ENCODE peak calls at places on chromosome 17, in seven cellular contexts. V is HCT116, T is HepG2, P is H1, S is K562, Y is GM12878, A is SK-N-SH. C is an unnamed sample.

GRCh38 chr17:52384695-52385094 is 226.2 kb upstream of the CA10 start:
- DNase-seq in V (no peak), T (no peak), Y (no peak), P (no peak), S (no peak), A (no peak), C (no peak)

GRCh38 chr17:82006468-82007227 is 16.0 kb downstream of the CENPX start:
- DNase-seq in P (no peak), V (no peak), A (no peak), S (no peak), Y (no peak), T (no peak), C (no peak)

GRCh38 chr17:13601776-13602551 is at the start of gene HS3ST3A1:
- DNase-seq in P (peak; percentile 73), Y (no peak), A (peak; percentile 73), S (peak; percentile 87), T (no peak), V (no peak), C (no peak)

GRCh38 chr17:37737971-37738370 is 6.9 kb downstream of the HNF1B start:
- DNase-seq in P (no peak), V (no peak), Y (no peak), S (no peak), A (no peak), T (no peak), C (no peak)

GRCh38 chr17:77209330-77209748 is 68.6 kb downstream of the SEC14L1 start:
- DNase-seq in S (no peak), V (no peak), A (no peak), P (no peak), Y (no peak), T (peak; percentile 69), C (no peak)

GRCh38 chr17:3890893-3891219 is 2.0 kb downstream of the CAMKK1 start:
- DNase-seq in V (no peak), T (no peak), A (no peak), P (no peak), S (no peak), Y (no peak), C (no peak)

GRCh38 chr17:37672545-37673078 is 29.4 kb upstream of the DDX52 start:
- DNase-seq in Y (no peak), T (no peak), A (no peak), S (no peak), V (no peak), P (no peak), C (no peak)

GRCh38 chr17:62819511-62820221 is 11.6 kb upstream of the MARCHF10 start:
- DNase-seq in Y (no peak), T (peak; percentile 78), P (no peak), V (peak; percentile 71), S (no peak), A (peak; percentile 56), C (peak; percentile 87)

GRCh38 chr17:80431246-80432195 is 16.6 kb downstream of the ENDOV start:
- DNase-seq in A (no peak), S (no peak), V (no peak), Y (no peak), T (no peak), P (no peak), C (no peak)

GRCh38 chr17:8739104-8739503 is 5.5 kb downstream of the CCDC42 start:
- DNase-seq in V (no peak), Y (no peak), A (no peak), S (no peak), P (no peak), T (no peak), C (no peak)

GRCh38 chr17:21199856-21200255 is 14.1 kb downstream of the TMEM11 start:
- DNase-seq in V (no peak), S (no peak), Y (no peak), A (no peak), P (no peak), T (no peak), C (no peak)

GRCh38 chr17:78558181-78558850 is 18.9 kb downstream of the DNAH17 start:
- DNase-seq in T (peak; percentile 89), V (peak; percentile 26), P (no peak), S (peak; percentile 44), Y (no peak), A (peak; percentile 74), C (peak; percentile 12)

GRCh38 chr17:70006159-70006558 is 68.9 kb upstream of the KCNJ16 start:
- DNase-seq in Y (no peak), P (no peak), S (no peak), A (no peak), V (no peak), T (no peak), C (no peak)

GRCh38 chr17:71071837-71072236 is 902.5 kb downstream of the KCNJ2 start:
- DNase-seq in P (no peak), A (peak; percentile 5), V (peak; percentile 98), S (no peak), Y (no peak), T (peak; percentile 11), C (peak; percentile 55)

DNA sequence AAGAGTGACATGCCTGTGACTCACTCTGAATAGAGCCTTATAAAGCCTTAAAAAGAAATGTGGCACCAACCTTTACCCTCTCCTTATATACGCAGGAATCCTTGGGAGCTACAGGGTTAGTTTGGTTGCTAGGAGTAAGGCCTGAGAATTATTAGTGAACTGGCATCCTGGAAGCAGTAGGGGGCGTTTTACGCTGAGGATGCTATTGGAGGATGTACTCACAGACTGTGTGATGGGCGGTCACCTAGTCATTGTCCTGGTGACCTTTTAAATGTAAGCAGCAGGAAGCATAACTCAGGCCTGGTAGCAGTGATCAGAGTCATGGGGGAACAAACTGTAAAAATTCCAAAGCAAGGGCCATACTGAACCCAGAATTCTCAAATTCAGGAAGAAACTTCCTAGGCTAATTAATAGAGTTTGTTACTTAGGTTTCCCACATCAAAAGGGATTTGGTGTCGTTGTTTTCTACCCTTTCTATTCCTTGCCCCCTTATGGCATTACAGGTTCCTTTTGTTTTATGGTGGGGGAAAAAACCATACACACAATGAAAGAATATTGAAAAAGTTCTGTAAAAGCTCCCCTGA is 153.8 kb downstream of the SNX11 start:
- DNase-seq in Y (no peak), S (peak; percentile 65), T (peak; percentile 54), P (peak; percentile 57), A (peak; percentile 20), V (peak; percentile 81), C (peak; percentile 58)
- TF ChIP-seq SIN3A in Y (no peak), S (no peak), T (no peak), P (no peak), A (no peak), V (no peak), C (no peak)

GRCh38 chr17:57856792-57857620 is 7.2 kb upstream of the MRPS23 start:
- DNase-seq in P (no peak), A (no peak), V (no peak), T (peak; percentile 73), Y (no peak), S (no peak), C (no peak)

GRCh38 chr17:57852955-57853328 is 3.1 kb upstream of the MRPS23 start:
- DNase-seq in T (no peak), Y (no peak), P (no peak), A (no peak), V (no peak), S (peak; percentile 38), C (no peak)

GRCh38 chr17:57852041-57852954 is 2.5 kb upstream of the MRPS23 start:
- DNase-seq in S (no peak), P (no peak), A (no peak), Y (no peak), V (no peak), T (no peak), C (no peak)

GRCh38 chr17:57855391-57856035 is 5.7 kb upstream of the MRPS23 start:
- DNase-seq in V (no peak), T (peak; percentile 90), P (no peak), S (no peak), A (no peak), Y (no peak), C (no peak)

DNA sequence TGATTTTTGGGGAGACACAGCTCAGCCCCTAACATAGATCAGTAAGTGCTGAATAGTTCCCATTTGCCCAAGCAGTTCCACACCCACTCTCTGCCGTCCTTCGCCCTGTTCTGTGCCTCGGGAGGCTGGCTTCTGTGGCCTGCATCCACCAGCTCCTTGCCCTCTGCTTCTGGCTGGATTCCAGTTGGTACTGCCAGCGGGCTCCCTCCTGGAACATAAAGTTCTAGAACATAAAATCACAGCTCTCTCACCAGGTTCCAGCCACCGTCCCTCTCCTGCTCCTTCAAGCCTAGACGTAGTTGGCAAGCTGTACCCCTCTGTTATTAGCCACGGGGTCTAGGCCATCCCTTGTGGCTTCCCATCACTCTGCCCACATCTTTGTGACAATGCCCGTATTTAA is 3.9 kb upstream of the MRPS23 start:
- DNase-seq in A (no peak), Y (no peak), V (no peak), S (no peak), P (no peak), T (no peak), C (no peak)
- H3K4me1 ChIP-seq in A (peaks cover 26% of the 10 kb centered on the region), Y (peaks cover 4% of the 10 kb centered on the region), V (peaks cover 14% of the 10 kb centered on the region), S (peaks cover 29% of the 10 kb centered on the region), P (no peaks in the 10 kb centered on the region), T (peaks cover 78% of the 10 kb centered on the region), C (peaks cover 31% of the 10 kb centered on the region)

DNA sequence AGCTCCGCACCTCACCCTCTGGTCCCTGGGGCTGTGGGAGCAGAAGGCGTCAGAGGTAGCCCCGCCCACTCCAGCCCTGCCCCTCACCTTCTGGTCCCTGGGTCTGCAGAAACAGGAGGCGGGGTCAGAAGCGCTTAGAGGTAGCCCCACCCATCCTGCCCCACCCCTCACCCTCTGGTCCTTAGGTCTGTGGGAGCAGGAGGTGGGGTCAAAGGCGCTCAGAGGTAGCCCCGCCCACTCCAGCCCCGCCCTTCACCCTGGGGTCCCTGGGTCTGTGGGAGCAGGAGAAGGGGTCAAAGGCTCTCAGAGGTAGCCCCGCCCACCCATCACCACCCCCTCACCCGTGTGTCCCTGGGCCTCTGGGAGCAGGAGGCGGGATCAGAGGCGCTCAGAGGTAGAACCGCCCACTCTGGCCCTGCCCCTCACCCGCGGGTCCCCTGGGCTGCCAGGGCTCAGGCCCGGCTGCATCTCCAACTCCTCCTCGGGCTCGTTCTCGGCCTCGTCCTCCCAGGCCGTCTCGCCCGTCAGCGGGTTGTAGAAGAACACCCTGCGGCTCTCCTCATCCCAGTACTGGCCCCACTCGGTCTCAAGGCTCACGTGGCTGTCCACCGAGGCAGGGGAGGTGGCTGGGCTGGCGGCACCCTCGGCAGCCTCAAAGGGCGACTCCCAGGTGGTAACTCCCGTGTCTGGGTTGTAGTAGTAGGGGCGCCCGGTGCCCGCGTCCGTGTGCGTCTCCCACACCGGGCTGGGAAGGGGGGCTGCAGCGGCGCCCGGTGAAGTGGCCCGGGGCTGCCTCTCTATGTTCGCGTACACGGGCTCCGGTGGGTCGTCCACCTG is 27.2 kb downstream of the ARHGAP27 start:
- DNase-seq in S (peak; percentile 96), V (no peak), P (peak; percentile 99), T (no peak), Y (no peak), A (peak; percentile 94), C (no peak)
- TF ChIP-seq SIN3A in S (no peak), V (no peak), P (no peak), T (no peak), Y (no peak), A (no peak), C (no peak)

DNA sequence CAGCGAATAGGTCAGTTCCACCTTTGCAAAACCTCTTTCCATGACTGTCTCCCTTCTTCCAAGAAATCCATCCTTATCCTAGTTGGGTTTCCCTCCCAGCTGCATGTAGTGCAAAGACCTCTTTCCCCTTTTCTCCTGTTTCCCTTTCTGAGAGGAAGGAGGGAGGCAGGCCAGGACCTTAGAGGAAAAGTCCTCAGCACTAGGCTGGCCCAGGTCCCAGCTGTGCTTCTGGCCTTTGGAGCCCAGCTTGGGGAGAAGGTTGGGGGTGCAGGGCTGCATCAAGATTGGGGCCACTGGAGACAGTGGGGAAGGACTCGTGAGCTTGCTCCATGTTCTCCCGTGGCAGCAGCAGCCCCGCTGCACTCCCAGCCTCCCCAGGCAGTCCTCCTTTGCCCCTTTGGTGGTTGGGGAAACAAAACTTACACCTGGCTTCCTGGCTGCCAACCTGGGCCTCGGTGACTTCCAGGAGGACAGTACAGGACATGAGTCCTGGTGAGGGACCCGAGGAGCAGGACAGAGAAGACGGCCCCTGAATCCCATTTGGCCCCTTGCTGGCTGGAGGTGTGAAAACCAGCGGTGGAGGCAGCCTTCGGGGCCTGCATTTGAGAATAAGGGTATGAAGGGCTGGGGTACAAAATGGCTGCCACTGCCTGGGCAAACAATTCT is 480 bp downstream of the HEXIM2 start:
- DNase-seq in A (no peak), P (no peak), T (no peak), V (no peak), S (no peak), Y (no peak), C (no peak)
- H3K4me1 ChIP-seq in A (peaks cover 18% of the 10 kb centered on the region), P (no peaks in the 10 kb centered on the region), T (peaks cover 59% of the 10 kb centered on the region), V (peaks cover 23% of the 10 kb centered on the region), S (peaks cover 38% of the 10 kb centered on the region), Y (peaks cover 8% of the 10 kb centered on the region), C (peaks cover 24% of the 10 kb centered on the region)